ENCODE peak calls at places on chromosomes 4 and X, in six cellular contexts. K is left lung, Y is progenitor cell of endocrine pancreas, I is GM12865, E is nephron progenitor cell, G is adrenal gland. R is an unnamed sample.

GRCh38 chr4:30920043-30920442 is 199.9 kb downstream of the PCDH7 start:
- DNase-seq in K (no peak), Y (no peak), I (no peak), E (peak), G (no peak), R (no peak)

GRCh38 chr4:113541933-113542332 is 219.6 kb downstream of the CAMK2D start:
- DNase-seq in K (no peak), Y (no peak), I (no peak), E (no peak), G (no peak), R (no peak)

GRCh38 chr4:186723207-186724047 is at the start of gene FAT1:
- DNase-seq in K (peak), Y (peak), I (no peak), E (peak), G (no peak), R (peak)

GRCh38 chrX:36957425-36958328 is 50.5 kb upstream of the FAM47C start:
- DNase-seq in K (peak), Y (peak), I (no peak), E (peak), G (no peak), R (no peak)

GRCh38 chrX:103918050-103918449 is 44.4 kb upstream of the TMSB15B start:
- DNase-seq in K (peak), Y (peak), I (peak), E (peak), G (peak), R (no peak)

GRCh38 chrX:132488819-132489255 is at the start of gene MBNL3:
- DNase-seq in K (peak), Y (peak), I (peak), E (peak), G (peak), R (peak)

GRCh38 chr4:70236125-70236524 is 6.3 kb upstream of the CSN3 start:
- DNase-seq in K (no peak), Y (no peak), I (no peak), E (no peak), G (no peak), R (no peak)

GRCh38 chrX:65644621-65645287 is 22.7 kb upstream of the MSN start:
- DNase-seq in K (peak), Y (no peak), I (no peak), E (no peak), G (peak), R (no peak)

GRCh38 chr4:86359944-86360478 is at the start of gene MAPK10:
- DNase-seq in K (peak), Y (peak), I (peak), E (peak), G (peak), R (peak)

GRCh38 chr4:152258804-152259708 is 276.8 kb downstream of the FBXW7 start:
- DNase-seq in K (no peak), Y (no peak), I (no peak), E (no peak), G (no peak), R (no peak)

GRCh38 chrX:43148305-43148704 is 370.3 kb upstream of the PPP1R2C start:
- DNase-seq in K (no peak), Y (no peak), I (no peak), E (no peak), G (no peak), R (no peak)

GRCh38 chrX:115268421-115268820 is 21.1 kb upstream of the LUZP4 start:
- DNase-seq in K (no peak), Y (no peak), I (peak), E (no peak), G (no peak), R (no peak)

GRCh38 chr4:132266374-132266773 is 882.7 kb upstream of the PCDH10 start:
- DNase-seq in K (no peak), Y (no peak), I (no peak), E (no peak), G (no peak), R (no peak)

GRCh38 chrX:63434665-63435064 is 83.5 kb upstream of the SPIN4 start:
- DNase-seq in K (no peak), Y (no peak), I (no peak), E (peak), G (peak), R (no peak)

GRCh38 chrX:9146657-9147056 is 112.7 kb upstream of the FAM9B start:
- DNase-seq in K (no peak), Y (no peak), I (no peak), E (no peak), G (no peak), R (no peak)

GRCh38 chr4:16117164-16117563 is 33.3 kb upstream of the PROM1 start:
- DNase-seq in K (no peak), Y (no peak), I (no peak), E (no peak), G (no peak), R (peak)

GRCh38 chrX:130771230-130771629 is 131.8 kb downstream of the ENOX2 start:
- DNase-seq in K (no peak), Y (no peak), I (no peak), E (no peak), G (no peak), R (no peak)

GRCh38 chr4:130183096-130183495 is 1087.1 kb downstream of the C4orf33 start:
- DNase-seq in K (no peak), Y (no peak), I (no peak), E (no peak), G (no peak), R (no peak)

GRCh38 chrX:153970398-153971123 is 1.1 kb downstream of the HCFC1 start:
- DNase-seq in K (peak), Y (no peak), I (peak), E (peak), G (peak), R (no peak)

GRCh38 chrX:94058728-94059382 is 384.8 kb downstream of the FAM133A start:
- DNase-seq in K (no peak), Y (no peak), I (no peak), E (peak), G (peak), R (no peak)
- TF ChIP-seq CTCF in K (peak), Y (peak), I (peak), E (peak), G (peak), R (peak)

DNA sequence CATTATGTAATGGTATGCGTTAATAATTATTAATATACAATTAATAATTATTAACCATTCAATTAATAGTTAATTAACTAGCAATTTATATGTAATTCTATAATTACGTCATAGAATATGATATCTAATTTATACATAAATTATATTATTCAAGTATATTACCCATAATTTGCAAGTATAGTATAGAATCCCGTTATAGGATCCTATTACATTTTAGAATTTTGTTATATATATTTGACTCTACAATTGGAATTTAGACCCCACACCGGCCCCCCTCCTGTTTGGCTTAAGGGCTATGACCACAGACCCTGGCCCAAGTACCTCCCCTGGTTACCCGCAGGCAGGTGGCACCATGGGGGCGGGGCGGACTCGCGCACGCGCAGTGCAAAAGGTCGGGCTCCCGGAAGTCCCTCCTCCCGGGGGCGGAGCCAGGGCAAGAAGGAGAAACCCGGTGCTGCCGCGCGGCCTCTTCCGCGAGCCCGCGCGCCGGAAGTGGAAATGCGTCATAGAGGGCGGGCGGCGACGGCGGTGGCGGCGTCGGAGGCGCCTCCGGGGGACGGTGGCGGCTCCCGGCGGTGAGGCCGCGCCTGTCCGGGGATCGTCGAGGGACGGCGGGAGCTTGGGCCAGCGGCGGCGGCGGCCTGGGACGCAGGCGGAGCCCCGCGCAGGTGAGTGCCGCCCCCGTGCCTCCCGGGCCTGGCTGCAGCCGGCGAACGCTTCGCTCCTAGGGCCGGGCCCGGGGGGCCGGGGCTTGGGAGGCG is at the start of gene AKAP17A:
- DNase-seq in K (peak), Y (peak), I (peak), E (peak), G (peak), R (peak)
- TF ChIP-seq CTCF in K (no peak), Y (peak), I (no peak), E (no peak), G (no peak), R (peak)

GRCh38 chrX:134758652-134759051 is 100.4 kb upstream of the PLAC1 start:
- DNase-seq in K (no peak), Y (no peak), I (no peak), E (no peak), G (no peak), R (no peak)

GRCh38 chrX:134764202-134764785 is 106.0 kb upstream of the PLAC1 start:
- DNase-seq in K (no peak), Y (no peak), I (peak), E (no peak), G (no peak), R (no peak)

GRCh38 chrX:134760671-134761070 is 102.4 kb upstream of the PLAC1 start:
- DNase-seq in K (no peak), Y (no peak), I (no peak), E (no peak), G (no peak), R (no peak)

GRCh38 chrX:134761788-134762187 is 103.5 kb upstream of the PLAC1 start:
- DNase-seq in K (no peak), Y (no peak), I (peak), E (no peak), G (no peak), R (no peak)
- TF ChIP-seq CTCF in K (no peak), Y (peak), I (peak), E (no peak), G (peak), R (peak)

GRCh38 chr4:138164218-138164617 is 77.9 kb downstream of the SLC7A11 start:
- DNase-seq in K (no peak), Y (no peak), I (no peak), E (no peak), G (no peak), R (no peak)
- TF ChIP-seq CTCF in K (no peak), Y (no peak), I (no peak), E (no peak), G (no peak), R (no peak)

DNA sequence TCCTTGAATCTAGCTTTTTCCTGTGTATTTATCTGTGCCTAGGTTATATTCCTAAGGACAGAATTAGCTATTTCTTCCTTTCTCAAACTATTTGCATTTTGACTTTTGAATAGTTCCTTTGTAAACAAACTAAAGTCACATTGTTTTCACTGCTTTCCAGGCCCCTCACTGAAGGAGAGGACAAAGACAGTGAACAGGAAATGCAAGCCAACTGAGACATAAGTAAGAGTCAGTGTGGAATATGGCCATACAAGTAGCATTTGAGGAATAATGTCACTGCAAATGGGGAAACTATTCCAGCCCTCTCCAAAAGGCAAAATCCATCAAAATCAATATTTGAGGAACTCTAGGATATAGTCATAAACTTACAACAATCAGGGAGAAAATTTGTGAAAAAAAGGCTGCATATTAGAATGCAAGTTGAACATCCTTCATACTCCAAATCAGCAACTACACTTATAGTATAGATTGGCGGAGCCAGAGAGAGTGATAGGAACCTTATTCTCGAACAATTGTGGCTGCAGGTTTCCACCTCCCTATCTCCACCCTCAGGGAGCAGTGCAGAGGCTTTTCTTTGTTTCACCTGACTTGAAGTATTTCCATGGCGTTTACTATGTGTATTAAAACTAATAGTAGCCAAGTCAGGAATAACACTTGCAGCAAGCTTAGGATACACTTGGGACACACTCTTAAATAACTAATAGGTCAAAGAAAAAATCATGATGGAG is 1110.4 kb upstream of the ADGRL3 start:
- DNase-seq in K (no peak), Y (no peak), I (no peak), E (no peak), G (no peak), R (no peak)
- TF ChIP-seq CTCF in K (no peak), Y (no peak), I (no peak), E (no peak), G (no peak), R (no peak)

GRCh38 chrX:56219702-56220101 is 12.5 kb upstream of the KLF8 start:
- DNase-seq in K (no peak), Y (no peak), I (peak), E (no peak), G (no peak), R (no peak)
- TF ChIP-seq CTCF in K (no peak), Y (no peak), I (no peak), E (no peak), G (peak), R (peak)

GRCh38 chr4:137065306-137065705 is 467.0 kb downstream of the PCDH18 start:
- DNase-seq in K (no peak), Y (no peak), I (no peak), E (no peak), G (no peak), R (no peak)

GRCh38 chr4:137063961-137064360 is 468.3 kb downstream of the PCDH18 start:
- DNase-seq in K (no peak), Y (no peak), I (no peak), E (no peak), G (no peak), R (no peak)

GRCh38 chr4:137070614-137071013 is 461.7 kb downstream of the PCDH18 start:
- DNase-seq in K (no peak), Y (no peak), I (no peak), E (no peak), G (no peak), R (no peak)

DNA sequence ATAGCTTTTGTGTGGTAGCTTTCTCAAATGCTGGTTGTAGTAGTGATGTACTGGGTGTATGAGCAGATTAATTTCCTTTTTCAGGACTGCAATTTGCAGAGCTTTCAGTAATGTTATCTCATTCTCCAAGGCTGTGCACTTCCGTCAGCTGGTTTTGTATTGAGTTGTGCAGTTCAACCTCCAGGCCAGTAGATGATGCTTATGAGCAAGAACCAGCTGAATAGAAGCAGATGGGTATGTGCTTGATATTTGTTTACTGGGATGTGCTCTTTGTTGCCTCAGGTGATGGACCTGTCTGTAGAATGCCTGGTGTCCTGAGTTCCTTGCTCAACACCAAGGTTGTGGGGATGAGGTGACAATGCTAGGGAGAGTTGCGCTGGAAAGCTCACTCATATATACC is 462.8 kb downstream of the PCDH18 start:
- DNase-seq in K (no peak), Y (no peak), I (peak), E (no peak), G (no peak), R (no peak)
- TF ChIP-seq CTCF in K (no peak), Y (no peak), I (no peak), E (no peak), G (no peak), R (peak)

DNA sequence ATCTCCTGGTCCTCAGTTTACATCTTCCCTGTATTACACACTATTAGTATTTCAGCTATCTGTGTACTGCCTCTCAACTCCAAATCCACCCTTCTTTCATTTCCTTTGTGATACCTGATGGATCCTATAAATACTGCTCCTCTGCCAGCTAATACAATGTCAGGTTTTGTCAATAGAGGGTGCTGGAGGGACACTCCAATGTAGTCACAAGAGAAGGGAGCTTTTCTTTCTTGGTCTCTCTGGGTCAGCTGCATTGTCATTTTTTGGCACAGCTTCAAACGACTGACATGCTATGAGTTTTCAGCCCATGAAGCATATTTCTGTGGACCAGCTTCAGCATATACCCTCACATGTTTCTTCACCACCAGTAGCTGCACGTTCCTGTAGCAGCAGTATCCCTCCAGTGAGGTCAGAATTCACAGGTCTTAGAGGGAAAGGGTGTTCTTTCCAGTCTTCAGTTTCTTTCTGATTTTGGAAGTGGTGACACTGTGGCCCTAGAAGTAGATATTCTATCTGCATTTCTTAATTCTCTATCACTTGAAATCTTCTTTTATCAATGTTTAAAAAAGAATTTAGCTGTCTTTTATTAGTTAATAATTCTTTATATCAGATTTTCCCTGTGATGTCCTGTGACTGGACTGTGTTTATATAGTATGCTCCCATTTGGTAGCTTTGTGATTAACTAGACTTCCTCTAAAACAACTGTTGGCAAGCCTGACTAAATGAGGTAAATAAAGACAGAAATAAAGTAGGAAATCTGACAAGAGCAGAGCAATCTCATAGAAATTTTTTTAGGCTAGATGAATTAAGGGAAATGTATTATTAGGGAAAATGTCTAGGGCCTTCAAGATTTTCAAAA is 60.6 kb downstream of the GABRA2 start:
- DNase-seq in K (no peak), Y (peak), I (peak), E (peak), G (peak), R (no peak)
- TF ChIP-seq CTCF in K (no peak), Y (peak), I (peak), E (peak), G (peak), R (peak)

DNA sequence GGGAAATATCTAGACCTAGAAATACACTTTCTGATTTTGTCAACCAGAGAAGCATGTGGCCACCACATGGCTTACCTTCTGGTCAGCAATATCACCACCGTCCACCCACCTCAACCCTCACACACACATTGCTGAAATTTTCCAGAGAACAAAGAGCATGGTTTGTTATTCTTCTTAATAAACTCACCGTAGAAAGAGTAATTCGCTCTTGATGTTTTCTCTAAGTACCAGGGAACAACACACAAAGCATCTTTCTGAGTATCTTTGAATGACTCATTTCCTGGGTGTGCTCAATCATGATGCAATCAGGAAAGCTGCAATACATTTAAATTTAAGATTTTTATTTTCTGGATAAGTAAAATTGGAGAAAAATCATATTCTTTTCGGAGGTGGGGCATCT is 24.7 kb upstream of the LRAT start:
- DNase-seq in K (no peak), Y (no peak), I (no peak), E (no peak), G (no peak), R (no peak)
- TF ChIP-seq CTCF in K (no peak), Y (no peak), I (no peak), E (no peak), G (no peak), R (no peak)

GRCh38 chr4:136636155-136636554 is 896.1 kb downstream of the PCDH18 start:
- DNase-seq in K (no peak), Y (no peak), I (no peak), E (no peak), G (no peak), R (no peak)
- TF ChIP-seq CTCF in K (no peak), Y (no peak), I (no peak), E (no peak), G (no peak), R (no peak)